ENCODE peak calls at places on chromosomes 13 and 19, in four cellular contexts. W is mesendoderm, O is GM23338, V is HFF-Myc. B is an unnamed sample.

GRCh38 chr19:33256266-33256665 is 30.6 kb upstream of the SLC7A10 start:
- DNase-seq in W (no peak), O (no peak), V (no peak), B (no peak)

GRCh38 chr13:39023761-39024160 is 14.1 kb downstream of the PROSER1 start:
- DNase-seq in W (peak), O (no peak), V (no peak), B (no peak)

GRCh38 chr13:51955281-51955771 is 55.9 kb downstream of the ATP7B start:
- DNase-seq in W (no peak), O (no peak), V (no peak), B (no peak)

GRCh38 chr13:76019421-76020044 is 383.4 kb downstream of the LMO7 start:
- DNase-seq in W (peak), O (peak), V (no peak), B (no peak)

GRCh38 chr13:20616059-20616797 is 49.3 kb downstream of the IFT88 start:
- DNase-seq in W (no peak), O (no peak), V (peak), B (no peak)

GRCh38 chr19:38784224-38784623 is 4.8 kb upstream of the LGALS7B start:
- DNase-seq in W (peak), O (no peak), V (no peak), B (no peak)

GRCh38 chr19:11088508-11089253 is 582 bp upstream of the LDLR start:
- DNase-seq in W (no peak), O (no peak), V (no peak), B (no peak)

GRCh38 chr13:44368599-44369368 is 4.8 kb upstream of the SERP2 start:
- DNase-seq in W (no peak), O (no peak), V (no peak), B (no peak)

GRCh38 chr13:30034448-30034795 is 184.0 kb upstream of the UBL3 start:
- DNase-seq in W (no peak), O (no peak), V (no peak), B (no peak)

GRCh38 chr19:6720369-6721112 is at the start of gene C3:
- DNase-seq in W (no peak), O (no peak), V (no peak), B (no peak)

GRCh38 chr19:41192574-41193419 is at the start of gene CYP2S1:
- DNase-seq in W (peak), O (peak), V (no peak), B (no peak)

GRCh38 chr19:1576242-1577089 is 8.3 kb upstream of the MEX3D start:
- DNase-seq in W (no peak), O (no peak), V (no peak), B (no peak)

GRCh38 chr13:43815204-43815603 is 28.4 kb upstream of the ENOX1 start:
- DNase-seq in W (peak), O (no peak), V (peak), B (no peak)

GRCh38 chr19:3062165-3063105 is at the start of gene TLE5:
- DNase-seq in W (peak), O (peak), V (no peak), B (no peak)

GRCh38 chr13:50805805-50806204 is 37.7 kb downstream of the DLEU7 start:
- DNase-seq in W (peak), O (peak), V (no peak), B (no peak)

GRCh38 chr13:33265607-33266006 is 19.9 kb downstream of the STARD13 start:
- DNase-seq in W (no peak), O (no peak), V (no peak), B (no peak)

GRCh38 chr13:51255556-51255955 is 33.4 kb downstream of the FAM124A start:
- DNase-seq in W (no peak), O (peak), V (no peak), B (no peak)

GRCh38 chr13:112903606-112904195 is 65.3 kb upstream of the MCF2L start:
- DNase-seq in W (no peak), O (no peak), V (no peak), B (no peak)

GRCh38 chr13:85191996-85192395 is 607.2 kb downstream of the SLITRK6 start:
- DNase-seq in W (no peak), O (no peak), V (no peak), B (no peak)

GRCh38 chr13:102846261-102847015 is 606 bp downstream of the ERCC5 start:
- DNase-seq in W (peak), O (peak), V (no peak), B (peak)

GRCh38 chr13:79407349-79407979 is 1.4 kb upstream of the RBM26 start:
- DNase-seq in W (no peak), O (no peak), V (no peak), B (no peak)

GRCh38 chr13:33794576-33794975 is 23.4 kb upstream of the RFC3 start:
- DNase-seq in W (no peak), O (no peak), V (no peak), B (no peak)

GRCh38 chr13:47831265-47831664 is 169.8 kb downstream of the SUCLA2 start:
- DNase-seq in W (no peak), O (no peak), V (no peak), B (no peak)

GRCh38 chr13:31200636-31200970 is 828 bp downstream of the B3GLCT start:
- DNase-seq in W (peak), O (peak), V (no peak), B (no peak)

DNA sequence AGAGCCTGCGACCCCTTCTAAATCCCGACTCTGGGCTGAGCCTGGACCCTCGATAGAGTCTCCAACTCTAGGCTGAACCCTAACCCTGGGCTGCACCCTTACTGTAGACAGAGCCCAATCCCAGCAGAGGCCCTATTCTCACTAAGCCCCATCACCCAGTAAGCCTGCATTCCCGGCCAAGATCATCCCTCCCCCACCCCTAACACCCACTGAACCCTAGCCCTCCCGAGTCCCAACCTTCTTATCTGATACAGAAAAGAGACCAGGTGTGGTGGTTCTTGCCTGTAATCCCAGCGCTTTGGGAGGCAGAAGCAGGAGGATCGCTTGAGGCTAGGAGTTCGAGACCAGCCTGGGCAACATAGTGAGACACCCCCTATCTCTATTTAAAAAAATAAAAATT is 2.6 kb upstream of the TNFAIP8L1 start:
- DNase-seq in W (no peak), O (peak), V (no peak), B (no peak)
- H3K4me3 ChIP-seq in W (no peak), O (peak), V (peak), B (peak)

GRCh38 chr13:49271264-49271663 is 23.5 kb downstream of the CDADC1 start:
- DNase-seq in W (peak), O (no peak), V (no peak), B (no peak)
- H3K4me3 ChIP-seq in W (no peak), O (no peak), V (no peak), B (no peak)

DNA sequence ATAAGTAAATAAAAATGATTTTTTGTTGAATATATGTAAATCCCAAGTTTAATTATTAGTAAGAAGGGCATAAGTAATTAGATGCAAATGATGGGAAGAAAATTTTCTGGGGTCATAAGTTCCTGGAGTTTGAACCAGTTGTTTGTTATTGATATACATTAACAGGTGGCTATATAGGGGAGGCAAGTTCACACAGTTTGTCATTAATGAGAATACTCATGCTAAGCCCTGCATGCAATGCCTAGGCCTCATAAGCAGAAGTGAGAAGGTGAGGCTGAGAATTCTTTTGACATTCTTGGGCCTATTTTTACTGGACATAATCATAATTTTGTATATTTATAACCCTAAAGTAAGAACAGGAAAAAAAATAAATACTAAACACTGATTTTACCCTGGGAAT is 1210.7 kb upstream of the PCDH9 start:
- DNase-seq in W (no peak), O (no peak), V (no peak), B (no peak)
- H3K4me3 ChIP-seq in W (no peak), O (no peak), V (no peak), B (no peak)

DNA sequence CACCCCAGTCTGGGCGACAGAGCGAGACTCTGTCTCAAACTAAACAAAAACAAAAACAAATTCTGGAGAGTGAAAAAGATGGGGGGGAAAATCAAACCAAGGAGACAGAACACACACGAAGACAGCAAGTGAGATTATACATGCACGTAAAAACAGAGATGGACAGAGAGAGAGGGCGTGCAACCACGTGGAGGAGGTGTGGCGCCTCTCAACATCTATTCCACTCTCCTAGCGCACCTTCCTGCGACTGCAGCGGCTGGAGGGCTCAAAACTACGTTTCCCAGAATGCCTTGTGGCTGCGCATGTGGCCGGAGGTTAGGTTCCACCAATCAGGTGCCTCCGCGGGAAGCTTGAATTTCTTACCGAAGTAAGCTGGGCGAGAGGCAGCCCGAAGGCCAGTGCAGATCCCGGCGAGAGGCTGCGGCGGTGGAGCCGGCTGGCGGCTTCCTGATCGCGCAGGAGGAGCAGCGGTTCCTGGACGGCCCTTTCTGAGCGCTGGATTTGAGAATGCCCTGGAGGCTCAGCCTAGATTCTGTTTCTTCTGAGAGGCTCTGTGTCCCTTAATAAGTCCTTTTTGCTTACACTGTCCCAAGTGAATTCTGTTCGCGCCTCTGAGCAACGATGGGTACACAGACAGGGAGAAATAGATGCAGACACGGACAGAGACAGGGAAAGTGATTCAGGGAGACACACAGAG is 13.1 kb upstream of the NANOS2 start:
- DNase-seq in W (peak), O (peak), V (peak), B (peak)
- H3K4me3 ChIP-seq in W (no peak), O (peak), V (peak), B (peak)

GRCh38 chr19:43132696-43133095 is 50.2 kb upstream of the PSG2 start:
- DNase-seq in W (no peak), O (no peak), V (no peak), B (no peak)
- H3K4me3 ChIP-seq in W (no peak), O (no peak), V (no peak), B (no peak)

GRCh38 chr19:12796146-12797071 is 5.1 kb downstream of the JUNB start:
- DNase-seq in W (peak), O (peak), V (no peak), B (no peak)

GRCh38 chr19:12793290-12794195 is 2.3 kb downstream of the JUNB start:
- DNase-seq in W (peak), O (peak), V (no peak), B (no peak)

GRCh38 chr19:12794196-12794921 is 3.1 kb downstream of the JUNB start:
- DNase-seq in W (no peak), O (no peak), V (no peak), B (no peak)

GRCh38 chr19:12792853-12793289 is 1.6 kb downstream of the JUNB start:
- DNase-seq in W (no peak), O (no peak), V (no peak), B (no peak)

DNA sequence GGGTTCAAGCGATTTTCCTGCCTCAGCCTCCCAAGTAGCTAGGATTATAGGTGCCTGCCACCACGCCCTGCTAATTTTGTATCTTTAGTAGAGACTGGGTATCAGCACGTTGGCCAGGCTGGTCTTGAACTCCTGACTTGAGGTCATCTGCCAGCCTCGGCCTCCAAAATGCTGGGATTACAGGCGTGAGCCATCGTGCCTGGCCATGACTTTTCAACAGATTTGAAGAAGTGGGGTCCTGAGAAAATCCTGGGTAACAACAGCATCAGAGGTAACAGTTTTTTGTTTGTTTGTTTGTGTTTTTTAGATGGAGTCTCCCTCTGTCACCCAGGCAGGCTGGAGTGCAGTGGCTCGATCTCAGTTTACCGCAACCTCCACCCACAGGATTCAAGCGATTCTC is 3.6 kb downstream of the JUNB start:
- DNase-seq in W (no peak), O (no peak), V (no peak), B (no peak)
- H3K4me3 ChIP-seq in W (no peak), O (no peak), V (no peak), B (no peak)

GRCh38 chr13:99432637-99433542 is 68.4 kb upstream of the TM9SF2 start:
- DNase-seq in W (peak), O (peak), V (no peak), B (no peak)
- H3K4me3 ChIP-seq in W (no peak), O (no peak), V (no peak), B (no peak)